ENCODE peak calls at places on chromosome 5, in five cellular contexts. One of them, this sample, is unnamed.
A peak's percentile ranks its signal among the peaks of the same experiment; 100 is the strongest.

GRCh38 chr5:88376728-88377127 is 108.1 kb upstream of the TMEM161B start:
- DNase-seq in CD4-positive, CD25-positive, alpha-beta regulatory T cell: no peak
- DNase-seq in non-pigmented ciliary epithelial cell: no peak
- DNase-seq in AG04450: no peak
- DNase-seq in mammary epithelial cell: no peak
- DNase-seq in this sample: no peak

GRCh38 chr5:123879071-123879470 is 367.1 kb downstream of the CSNK1G3 start:
- DNase-seq in AG04450: no peak
- DNase-seq in non-pigmented ciliary epithelial cell: no peak
- DNase-seq in CD4-positive, CD25-positive, alpha-beta regulatory T cell: no peak
- DNase-seq in mammary epithelial cell: no peak
- DNase-seq in this sample: no peak

GRCh38 chr5:130720355-130720754 is 444.7 kb downstream of the HINT1 start:
- DNase-seq in CD4-positive, CD25-positive, alpha-beta regulatory T cell: no peak
- DNase-seq in mammary epithelial cell: peak; percentile 55
- DNase-seq in non-pigmented ciliary epithelial cell: no peak
- DNase-seq in AG04450: no peak
- DNase-seq in this sample: peak; percentile 56

GRCh38 chr5:110865400-110866094 is 126.7 kb downstream of the SLC25A46 start:
- DNase-seq in AG04450: no peak
- DNase-seq in mammary epithelial cell: peak; percentile 58
- DNase-seq in CD4-positive, CD25-positive, alpha-beta regulatory T cell: no peak
- DNase-seq in non-pigmented ciliary epithelial cell: no peak
- DNase-seq in this sample: no peak

GRCh38 chr5:95773325-95774059 is 42.4 kb downstream of the RHOBTB3 start:
- DNase-seq in AG04450: no peak
- DNase-seq in non-pigmented ciliary epithelial cell: peak; percentile 89
- DNase-seq in CD4-positive, CD25-positive, alpha-beta regulatory T cell: no peak
- DNase-seq in mammary epithelial cell: peak; percentile 74
- DNase-seq in this sample: no peak

GRCh38 chr5:169758886-169759285 is 121.8 kb downstream of the DOCK2 start:
- DNase-seq in non-pigmented ciliary epithelial cell: no peak
- DNase-seq in mammary epithelial cell: no peak
- DNase-seq in CD4-positive, CD25-positive, alpha-beta regulatory T cell: no peak
- DNase-seq in AG04450: no peak
- DNase-seq in this sample: no peak

GRCh38 chr5:59218424-59219045 is 635.7 kb downstream of the RAB3C start:
- DNase-seq in AG04450: no peak
- DNase-seq in mammary epithelial cell: no peak
- DNase-seq in CD4-positive, CD25-positive, alpha-beta regulatory T cell: no peak
- DNase-seq in non-pigmented ciliary epithelial cell: no peak
- DNase-seq in this sample: no peak

GRCh38 chr5:151078490-151079262 is 2.2 kb downstream of the TNIP1 start:
- DNase-seq in mammary epithelial cell: no peak
- DNase-seq in AG04450: no peak
- DNase-seq in CD4-positive, CD25-positive, alpha-beta regulatory T cell: peak; percentile 70
- DNase-seq in non-pigmented ciliary epithelial cell: no peak
- DNase-seq in this sample: no peak

GRCh38 chr5:157248771-157249475 is 17.0 kb upstream of the CYFIP2 start:
- DNase-seq in AG04450: no peak
- DNase-seq in non-pigmented ciliary epithelial cell: no peak
- DNase-seq in CD4-positive, CD25-positive, alpha-beta regulatory T cell: no peak
- DNase-seq in mammary epithelial cell: no peak
- DNase-seq in this sample: no peak

GRCh38 chr5:94432499-94432898 is 185.9 kb downstream of the KIAA0825 start:
- DNase-seq in CD4-positive, CD25-positive, alpha-beta regulatory T cell: no peak
- DNase-seq in mammary epithelial cell: no peak
- DNase-seq in AG04450: no peak
- DNase-seq in non-pigmented ciliary epithelial cell: no peak
- DNase-seq in this sample: no peak